ENCODE peak calls at places on chromosomes 12 and 14, in six cellular contexts. One of them, this sample, is unnamed.

GRCh38 chr12:80192087-80192486 is 92.8 kb downstream of the OTOGL start:
- DNase-seq in GM10248: no peak
- DNase-seq in progenitor cell of endocrine pancreas: no peak
- DNase-seq in fibroblast of pulmonary artery: no peak
- DNase-seq in sigmoid colon: no peak
- DNase-seq in IMR-90: no peak
- DNase-seq in this sample: no peak

GRCh38 chr12:49588761-49589516 is 16.5 kb downstream of the FAM186B start:
- DNase-seq in IMR-90: no peak
- DNase-seq in sigmoid colon: no peak
- DNase-seq in progenitor cell of endocrine pancreas: no peak
- DNase-seq in fibroblast of pulmonary artery: no peak
- DNase-seq in GM10248: no peak
- DNase-seq in this sample: no peak

GRCh38 chr12:116459921-116460666 is 99.1 kb upstream of the MAP1LC3B2 start:
- DNase-seq in sigmoid colon: no peak
- DNase-seq in fibroblast of pulmonary artery: no peak
- DNase-seq in progenitor cell of endocrine pancreas: no peak
- DNase-seq in IMR-90: no peak
- DNase-seq in GM10248: no peak
- DNase-seq in this sample: peak

GRCh38 chr14:75310295-75311059 is 31.8 kb downstream of the FOS start:
- DNase-seq in GM10248: no peak
- DNase-seq in fibroblast of pulmonary artery: peak
- DNase-seq in progenitor cell of endocrine pancreas: no peak
- DNase-seq in sigmoid colon: peak
- DNase-seq in IMR-90: peak
- DNase-seq in this sample: peak

GRCh38 chr14:62759796-62760195 is 285.5 kb downstream of the KCNH5 start:
- DNase-seq in IMR-90: no peak
- DNase-seq in fibroblast of pulmonary artery: no peak
- DNase-seq in GM10248: no peak
- DNase-seq in progenitor cell of endocrine pancreas: no peak
- DNase-seq in sigmoid colon: no peak
- DNase-seq in this sample: no peak

GRCh38 chr14:42428996-42429395 is 822.3 kb downstream of the LRFN5 start:
- DNase-seq in IMR-90: no peak
- DNase-seq in fibroblast of pulmonary artery: no peak
- DNase-seq in sigmoid colon: no peak
- DNase-seq in progenitor cell of endocrine pancreas: no peak
- DNase-seq in GM10248: peak
- DNase-seq in this sample: no peak

GRCh38 chr12:32889073-32889760 is 7.4 kb downstream of the PKP2 start:
- DNase-seq in IMR-90: no peak
- DNase-seq in sigmoid colon: no peak
- DNase-seq in progenitor cell of endocrine pancreas: no peak
- DNase-seq in GM10248: no peak
- DNase-seq in fibroblast of pulmonary artery: peak
- DNase-seq in this sample: no peak

GRCh38 chr12:57745485-57745881 is 644 bp downstream of the TSPAN31 start:
- DNase-seq in IMR-90: peak
- DNase-seq in progenitor cell of endocrine pancreas: no peak
- DNase-seq in fibroblast of pulmonary artery: no peak
- DNase-seq in GM10248: no peak
- DNase-seq in sigmoid colon: peak
- DNase-seq in this sample: no peak

GRCh38 chr12:88633312-88633711 is 53.0 kb upstream of the KITLG start:
- DNase-seq in fibroblast of pulmonary artery: no peak
- DNase-seq in IMR-90: peak
- DNase-seq in sigmoid colon: no peak
- DNase-seq in GM10248: no peak
- DNase-seq in progenitor cell of endocrine pancreas: no peak
- DNase-seq in this sample: no peak

GRCh38 chr14:57493467-57494181 is at the start of gene CCDC198:
- DNase-seq in IMR-90: no peak
- DNase-seq in fibroblast of pulmonary artery: no peak
- DNase-seq in sigmoid colon: no peak
- DNase-seq in progenitor cell of endocrine pancreas: no peak
- DNase-seq in GM10248: no peak
- DNase-seq in this sample: peak

GRCh38 chr12:19988457-19988856 is 379.9 kb upstream of the PDE3A start:
- DNase-seq in sigmoid colon: no peak
- DNase-seq in progenitor cell of endocrine pancreas: no peak
- DNase-seq in GM10248: no peak
- DNase-seq in fibroblast of pulmonary artery: peak
- DNase-seq in IMR-90: no peak
- DNase-seq in this sample: peak

GRCh38 chr14:61140271-61140670 is 140.9 kb downstream of the TMEM30B start:
- DNase-seq in fibroblast of pulmonary artery: no peak
- DNase-seq in progenitor cell of endocrine pancreas: no peak
- DNase-seq in GM10248: no peak
- DNase-seq in sigmoid colon: no peak
- DNase-seq in IMR-90: peak
- DNase-seq in this sample: no peak

GRCh38 chr14:52077261-52077984 is 8.6 kb upstream of the NID2 start:
- DNase-seq in GM10248: no peak
- DNase-seq in fibroblast of pulmonary artery: no peak
- DNase-seq in IMR-90: peak
- DNase-seq in progenitor cell of endocrine pancreas: no peak
- DNase-seq in sigmoid colon: no peak
- DNase-seq in this sample: no peak

GRCh38 chr12:65685514-65685913 is 138.8 kb upstream of the HMGA2 start:
- DNase-seq in fibroblast of pulmonary artery: peak
- DNase-seq in sigmoid colon: no peak
- DNase-seq in GM10248: no peak
- DNase-seq in IMR-90: peak
- DNase-seq in progenitor cell of endocrine pancreas: no peak
- DNase-seq in this sample: peak

GRCh38 chr14:54312166-54312801 is 84.5 kb upstream of the CDKN3 start:
- DNase-seq in progenitor cell of endocrine pancreas: no peak
- DNase-seq in sigmoid colon: no peak
- DNase-seq in GM10248: no peak
- DNase-seq in fibroblast of pulmonary artery: peak
- DNase-seq in IMR-90: peak
- DNase-seq in this sample: peak

GRCh38 chr12:22231078-22231477 is 103.4 kb downstream of the ST8SIA1 start:
- DNase-seq in IMR-90: no peak
- DNase-seq in fibroblast of pulmonary artery: no peak
- DNase-seq in GM10248: no peak
- DNase-seq in progenitor cell of endocrine pancreas: no peak
- DNase-seq in sigmoid colon: no peak
- DNase-seq in this sample: no peak

GRCh38 chr12:132629330-132629729 is 10.8 kb downstream of the P2RX2 start:
- DNase-seq in IMR-90: no peak
- DNase-seq in fibroblast of pulmonary artery: no peak
- DNase-seq in sigmoid colon: no peak
- DNase-seq in progenitor cell of endocrine pancreas: no peak
- DNase-seq in GM10248: no peak
- DNase-seq in this sample: no peak

GRCh38 chr12:57111046-57111698 is at the start of gene STAT6:
- DNase-seq in sigmoid colon: peak
- DNase-seq in fibroblast of pulmonary artery: peak
- DNase-seq in GM10248: peak
- DNase-seq in progenitor cell of endocrine pancreas: no peak
- DNase-seq in IMR-90: peak
- DNase-seq in this sample: peak

GRCh38 chr14:24848427-24848826 is 201.5 kb downstream of the STXBP6 start:
- DNase-seq in sigmoid colon: no peak
- DNase-seq in IMR-90: peak
- DNase-seq in GM10248: no peak
- DNase-seq in fibroblast of pulmonary artery: peak
- DNase-seq in progenitor cell of endocrine pancreas: no peak
- DNase-seq in this sample: peak

GRCh38 chr14:68522510-68523325 is 270.1 kb downstream of the ZFP36L1 start:
- DNase-seq in IMR-90: no peak
- DNase-seq in sigmoid colon: no peak
- DNase-seq in GM10248: no peak
- DNase-seq in fibroblast of pulmonary artery: peak
- DNase-seq in progenitor cell of endocrine pancreas: no peak
- DNase-seq in this sample: peak

GRCh38 chr12:6639151-6639773 is 3.5 kb upstream of the LPAR5 start:
- DNase-seq in IMR-90: no peak
- DNase-seq in progenitor cell of endocrine pancreas: no peak
- DNase-seq in sigmoid colon: no peak
- DNase-seq in fibroblast of pulmonary artery: no peak
- DNase-seq in GM10248: no peak
- DNase-seq in this sample: no peak

GRCh38 chr12:51351913-51352532 is 5.5 kb upstream of the CELA1 start:
- DNase-seq in IMR-90: peak
- DNase-seq in progenitor cell of endocrine pancreas: peak
- DNase-seq in sigmoid colon: no peak
- DNase-seq in GM10248: no peak
- DNase-seq in fibroblast of pulmonary artery: peak
- DNase-seq in this sample: peak

GRCh38 chr14:36451346-36452065 is 68.5 kb downstream of the NKX2-1 start:
- DNase-seq in sigmoid colon: no peak
- DNase-seq in IMR-90: no peak
- DNase-seq in fibroblast of pulmonary artery: no peak
- DNase-seq in progenitor cell of endocrine pancreas: no peak
- DNase-seq in GM10248: no peak
- DNase-seq in this sample: no peak

GRCh38 chr12:124686001-124686884 is 118.8 kb upstream of the NCOR2 start:
- DNase-seq in sigmoid colon: no peak
- DNase-seq in progenitor cell of endocrine pancreas: no peak
- DNase-seq in fibroblast of pulmonary artery: peak
- DNase-seq in GM10248: no peak
- DNase-seq in IMR-90: peak
- DNase-seq in this sample: peak

DNA sequence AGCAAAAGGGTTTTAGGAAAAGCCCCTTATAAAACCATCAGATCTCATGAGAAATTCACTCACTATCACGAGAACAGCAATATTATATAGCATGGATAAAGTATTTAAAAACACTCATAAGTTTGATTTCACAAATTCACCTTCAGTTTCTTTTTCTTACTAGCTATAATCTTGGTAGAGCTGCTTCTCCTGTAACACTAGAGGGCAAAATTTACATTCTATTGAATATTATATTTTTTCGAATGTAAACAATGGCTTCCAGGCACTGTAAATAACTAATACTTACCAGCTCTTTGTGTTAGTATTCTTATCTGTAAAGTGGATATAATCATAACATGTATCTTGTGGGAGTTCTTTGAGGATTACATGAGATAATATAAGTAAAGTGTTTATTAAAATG is 259.6 kb downstream of the CCER1 start:
- DNase-seq in IMR-90: peak
- DNase-seq in progenitor cell of endocrine pancreas: no peak
- DNase-seq in sigmoid colon: no peak
- DNase-seq in GM10248: no peak
- DNase-seq in fibroblast of pulmonary artery: peak
- DNase-seq in this sample: no peak
- TF ChIP-seq CTCF in IMR-90: peak
- TF ChIP-seq CTCF in progenitor cell of endocrine pancreas: no peak
- TF ChIP-seq CTCF in sigmoid colon: no peak
- TF ChIP-seq CTCF in GM10248: no peak
- TF ChIP-seq CTCF in fibroblast of pulmonary artery: peak
- TF ChIP-seq CTCF in this sample: no peak

GRCh38 chr12:131452444-131452860 is 258.4 kb upstream of the SFSWAP start:
- DNase-seq in progenitor cell of endocrine pancreas: no peak
- DNase-seq in GM10248: peak
- DNase-seq in sigmoid colon: peak
- DNase-seq in fibroblast of pulmonary artery: no peak
- DNase-seq in IMR-90: no peak
- DNase-seq in this sample: no peak
- TF ChIP-seq CTCF in progenitor cell of endocrine pancreas: peak
- TF ChIP-seq CTCF in GM10248: peak
- TF ChIP-seq CTCF in sigmoid colon: no peak
- TF ChIP-seq CTCF in fibroblast of pulmonary artery: no peak
- TF ChIP-seq CTCF in IMR-90: no peak
- TF ChIP-seq CTCF in this sample: no peak

GRCh38 chr14:105203701-105204100 is 22.6 kb upstream of the NUDT14 start:
- DNase-seq in progenitor cell of endocrine pancreas: no peak
- DNase-seq in fibroblast of pulmonary artery: no peak
- DNase-seq in GM10248: no peak
- DNase-seq in IMR-90: no peak
- DNase-seq in sigmoid colon: no peak
- DNase-seq in this sample: no peak
- TF ChIP-seq CTCF in progenitor cell of endocrine pancreas: no peak
- TF ChIP-seq CTCF in fibroblast of pulmonary artery: no peak
- TF ChIP-seq CTCF in GM10248: no peak
- TF ChIP-seq CTCF in IMR-90: no peak
- TF ChIP-seq CTCF in sigmoid colon: no peak
- TF ChIP-seq CTCF in this sample: no peak

GRCh38 chr14:83071888-83072501 is 1538.3 kb upstream of the SEL1L start:
- DNase-seq in sigmoid colon: no peak
- DNase-seq in progenitor cell of endocrine pancreas: no peak
- DNase-seq in fibroblast of pulmonary artery: no peak
- DNase-seq in GM10248: peak
- DNase-seq in IMR-90: peak
- DNase-seq in this sample: no peak
- TF ChIP-seq CTCF in sigmoid colon: no peak
- TF ChIP-seq CTCF in progenitor cell of endocrine pancreas: peak
- TF ChIP-seq CTCF in fibroblast of pulmonary artery: no peak
- TF ChIP-seq CTCF in GM10248: peak
- TF ChIP-seq CTCF in IMR-90: peak
- TF ChIP-seq CTCF in this sample: no peak